ENCODE peak calls at places on chromosome 10, in four cellular contexts. U is GM12878, C is HepG2, I is K562. L is an unnamed sample.

GRCh38 chr10:60573342-60573741 is 183.7 kb upstream of the ANK3 start:
- DNase-seq in C (no peak), U (no peak), I (no peak), L (peak)

GRCh38 chr10:100038561-100039071 is 28.9 kb upstream of the DNMBP start:
- DNase-seq in U (no peak), I (no peak), C (peak), L (no peak)

GRCh38 chr10:90642650-90643049 is 215.2 kb downstream of the HTR7 start:
- DNase-seq in U (no peak), I (no peak), C (no peak), L (no peak)

GRCh38 chr10:75355706-75356105 is 45.9 kb downstream of the ZNF503 start:
- DNase-seq in U (no peak), I (no peak), C (no peak), L (no peak)

GRCh38 chr10:78691301-78692030 is 377.3 kb upstream of the ZMIZ1 start:
- DNase-seq in U (no peak), C (no peak), I (no peak), L (no peak)

GRCh38 chr10:114683162-114683561 is 25.1 kb upstream of the ABLIM1 start:
- DNase-seq in U (no peak), C (no peak), I (no peak), L (no peak)

GRCh38 chr10:35607475-35608316 is 2.6 kb downstream of the GJD4 start:
- DNase-seq in I (no peak), U (no peak), C (no peak), L (no peak)

GRCh38 chr10:79185067-79185774 is 116.5 kb downstream of the ZMIZ1 start:
- DNase-seq in U (no peak), C (peak), I (no peak), L (no peak)

GRCh38 chr10:21526184-21526951 is 886 bp upstream of the SKIDA1 start:
- DNase-seq in I (no peak), U (no peak), C (peak), L (peak)

GRCh38 chr10:124649209-124649608 is 95.0 kb downstream of the FAM53B start:
- DNase-seq in I (no peak), C (no peak), U (no peak), L (no peak)

GRCh38 chr10:3668276-3668960 is 116.6 kb downstream of the KLF6 start:
- DNase-seq in I (peak), U (no peak), C (peak), L (no peak)

GRCh38 chr10:111207525-111207924 is 130.7 kb downstream of the ADRA2A start:
- DNase-seq in C (no peak), U (no peak), I (no peak), L (no peak)

GRCh38 chr10:89556590-89556989 is 21.2 kb upstream of the SLC16A12 start:
- DNase-seq in C (no peak), I (no peak), U (no peak), L (no peak)

GRCh38 chr10:66836057-66836456 is 89.8 kb upstream of the LRRTM3 start:
- DNase-seq in I (no peak), C (no peak), U (no peak), L (no peak)

GRCh38 chr10:103895458-103896186 is 22.4 kb downstream of the STN1 start:
- DNase-seq in U (no peak), C (no peak), I (no peak), L (no peak)

GRCh38 chr10:47261121-47261520 is 38.9 kb upstream of the GDF10 start:
- DNase-seq in U (peak), C (no peak), I (no peak), L (no peak)

GRCh38 chr10:102554531-102554930 is 50.8 kb downstream of the SUFU start:
- DNase-seq in C (no peak), U (no peak), I (no peak), L (no peak)

GRCh38 chr10:2214805-2215204 is 477.5 kb upstream of the ADARB2 start:
- DNase-seq in C (no peak), I (no peak), U (no peak), L (no peak)

GRCh38 chr10:122114156-122114747 is 125.3 kb downstream of the TACC2 start:
- DNase-seq in C (no peak), I (no peak), U (no peak), L (no peak)

GRCh38 chr10:56318816-56319215 is 42.2 kb downstream of the ZWINT start:
- DNase-seq in C (no peak), I (no peak), U (no peak), L (no peak)

GRCh38 chr10:73647211-73647874 is 6.1 kb upstream of the MYOZ1 start:
- DNase-seq in U (no peak), I (no peak), C (no peak), L (peak)

GRCh38 chr10:91556691-91557529 is 76.0 kb downstream of the PPP1R3C start:
- DNase-seq in U (no peak), I (no peak), C (peak), L (no peak)

GRCh38 chr10:91194497-91195179 is 25.8 kb upstream of the PCGF5 start:
- DNase-seq in I (no peak), U (no peak), C (no peak), L (no peak)

GRCh38 chr10:82932426-82932825 is 1057.4 kb downstream of the NRG3 start:
- DNase-seq in U (no peak), C (no peak), I (no peak), L (no peak)

GRCh38 chr10:119346063-119346835 is 138.9 kb downstream of the GRK5 start:
- DNase-seq in I (no peak), C (no peak), U (no peak), L (no peak)

GRCh38 chr10:86374664-86375063 is 8.1 kb upstream of the GRID1 start:
- DNase-seq in I (no peak), U (no peak), C (no peak), L (no peak)

GRCh38 chr10:106582291-106582690 is 582.2 kb downstream of the SORCS1 start:
- DNase-seq in C (no peak), U (no peak), I (no peak), L (no peak)

GRCh38 chr10:84548869-84549268 is 220.5 kb downstream of the CCSER2 start:
- DNase-seq in C (no peak), U (no peak), I (no peak), L (peak)
- TF ChIP-seq FOXK2 in C (no peak), U (no peak), I (no peak), L (no peak)

GRCh38 chr10:72320676-72321247 is 34.0 kb downstream of the DNAJB12 start:
- DNase-seq in C (peak), U (peak), I (peak), L (peak)
- TF ChIP-seq FOXK2 in C (no peak), U (no peak), I (peak), L (no peak)

GRCh38 chr10:72173635-72174296 is 42.0 kb upstream of the ANAPC16 start:
- DNase-seq in C (peak), I (no peak), U (peak), L (peak)
- TF ChIP-seq FOXK2 in C (no peak), I (no peak), U (no peak), L (no peak)

GRCh38 chr10:126226205-126226604 is 162.1 kb downstream of the ADAM12 start:
- DNase-seq in I (no peak), C (no peak), U (no peak), L (no peak)

GRCh38 chr10:126233182-126233581 is 155.1 kb downstream of the ADAM12 start:
- DNase-seq in C (no peak), I (no peak), U (no peak), L (no peak)

GRCh38 chr10:126227762-126228134 is 160.5 kb downstream of the ADAM12 start:
- DNase-seq in U (no peak), I (no peak), C (no peak), L (no peak)

GRCh38 chr10:126226988-126227761 is 161.1 kb downstream of the ADAM12 start:
- DNase-seq in I (no peak), U (no peak), C (no peak), L (no peak)

DNA sequence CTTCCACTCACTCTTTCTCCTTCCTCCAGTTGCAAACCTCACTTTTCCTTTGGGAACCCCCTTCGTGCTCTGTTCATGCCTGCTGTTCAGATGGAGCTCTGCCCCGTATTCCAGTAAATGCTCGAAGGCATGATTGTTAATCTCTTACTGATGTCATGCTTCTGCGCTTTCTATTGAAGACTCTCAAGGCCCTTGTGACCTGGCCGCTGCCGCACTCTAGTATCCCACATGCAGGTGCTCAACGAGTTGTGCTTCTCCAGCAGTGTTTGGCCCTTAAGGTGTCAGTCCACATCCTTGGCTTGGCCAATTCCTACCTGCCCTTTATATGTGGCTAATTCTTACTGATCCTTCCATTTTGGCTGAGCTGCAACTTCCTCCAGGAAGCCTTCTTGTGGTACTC is 158.6 kb downstream of the ADAM12 start:
- DNase-seq in I (no peak), U (no peak), C (no peak), L (no peak)
- TF ChIP-seq FOXK2 in I (no peak), U (no peak), C (no peak), L (no peak)

L was measured in HEK293T.